ENCODE peak calls at places on chromosome 6, in five cellular contexts. N is NCI-H748 treated with DMSO at 0.1 percent for 48 hours; B is stimulated activated CD4-positive, alpha-beta T cell treated with anti-CD3 and anti-CD28 coated beads, Interleukin-1b, Interleukin-23, amount 100 ng/mL, for 24 hours; E is ovary; Z is IMR-90. T is an unnamed sample.

GRCh38 chr6:142913511-142914047 is 31.4 kb downstream of the HIVEP2 start:
- DNase-seq in N (no peak), B (no peak), E (no peak), Z (no peak), T (no peak)

GRCh38 chr6:133179483-133179882 is 61.7 kb upstream of the EYA4 start:
- DNase-seq in N (no peak), B (no peak), E (no peak), Z (no peak), T (no peak)

GRCh38 chr6:51323056-51323455 is 504.4 kb downstream of the TFAP2B start:
- DNase-seq in N (no peak), B (no peak), E (no peak), Z (no peak), T (no peak)

GRCh38 chr6:11387702-11388101 is 149.8 kb upstream of the TMEM170B start:
- DNase-seq in N (no peak), B (no peak), E (no peak), Z (no peak), T (no peak)

GRCh38 chr6:26020983-26021349 is 58.4 kb downstream of the TRIM38 start:
- DNase-seq in N (no peak), B (no peak), E (peak), Z (peak), T (peak)

GRCh38 chr6:36286858-36287257 is 17.0 kb downstream of the PNPLA1 start:
- DNase-seq in N (no peak), B (no peak), E (no peak), Z (no peak), T (no peak)

GRCh38 chr6:33960345-33961313 is 156.8 kb upstream of the MLN start:
- DNase-seq in N (no peak), B (no peak), E (no peak), Z (no peak), T (no peak)

GRCh38 chr6:20877008-20877937 is 343.0 kb downstream of the CDKAL1 start:
- DNase-seq in N (no peak), B (no peak), E (peak), Z (peak), T (no peak)

GRCh38 chr6:143299253-143300166 is 151.0 kb downstream of the ADAT2 start:
- DNase-seq in N (no peak), B (no peak), E (no peak), Z (no peak), T (no peak)

GRCh38 chr6:44043036-44043478 is 84.2 kb downstream of the MRPL14 start:
- DNase-seq in N (no peak), B (no peak), E (no peak), Z (peak), T (no peak)

GRCh38 chr6:15871211-15871770 is 208.5 kb upstream of the DTNBP1 start:
- DNase-seq in N (no peak), B (no peak), E (no peak), Z (no peak), T (no peak)

GRCh38 chr6:6220718-6221117 is 99.7 kb downstream of the F13A1 start:
- DNase-seq in N (peak), B (no peak), E (no peak), Z (no peak), T (no peak)

GRCh38 chr6:157187182-157188093 is 135.9 kb downstream of the TMEM242 start:
- DNase-seq in N (peak), B (no peak), E (no peak), Z (no peak), T (peak)

GRCh38 chr6:104566411-104566810 is 293.3 kb downstream of the HACE1 start:
- DNase-seq in N (no peak), B (no peak), E (no peak), Z (no peak), T (no peak)

GRCh38 chr6:117501722-117502121 is 19.2 kb downstream of the DCBLD1 start:
- DNase-seq in N (no peak), B (no peak), E (no peak), Z (no peak), T (no peak)

GRCh38 chr6:31621991-31622390 is 1.5 kb downstream of the PRRC2A start:
- DNase-seq in N (no peak), B (no peak), E (no peak), Z (no peak), T (no peak)

GRCh38 chr6:136723780-136724179 is 68.5 kb downstream of the MAP3K5 start:
- DNase-seq in N (no peak), B (no peak), E (no peak), Z (no peak), T (no peak)

GRCh38 chr6:3287308-3287707 is 28.6 kb downstream of the PSMG4 start:
- DNase-seq in N (no peak), B (no peak), E (peak), Z (no peak), T (no peak)

GRCh38 chr6:139325003-139325600 is 33.3 kb upstream of the TXLNB start:
- DNase-seq in N (no peak), B (no peak), E (no peak), Z (no peak), T (no peak)

GRCh38 chr6:701696-702479 is 8.9 kb upstream of the EXOC2 start:
- DNase-seq in N (no peak), B (no peak), E (no peak), Z (no peak), T (no peak)

GRCh38 chr6:109420751-109421150 is 19.7 kb downstream of the PPIL6 start:
- DNase-seq in N (no peak), B (no peak), E (no peak), Z (no peak), T (no peak)

GRCh38 chr6:131532476-131533108 is 40.4 kb upstream of the ARG1 start:
- DNase-seq in N (no peak), B (no peak), E (no peak), Z (peak), T (no peak)

GRCh38 chr6:31272431-31272830 is 539 bp upstream of the HLA-C start:
- DNase-seq in N (no peak), B (no peak), E (no peak), Z (no peak), T (no peak)